ENCODE peak calls at places on chromosome 21, in six cellular contexts. E is hepatic stellate cell, V is GM13976, S is NCI-H146, X is astrocyte of the spinal cord, W is M059J. F is an unnamed sample.

GRCh38 chr21:33980276-33980916 is 64.8 kb upstream of the ATP5PO start:
- DNase-seq in V (no peak), S (no peak), X (no peak), E (no peak), W (peak; percentile 45), F (no peak)

GRCh38 chr21:37551406-37552355 is 185.1 kb downstream of the DYRK1A start:
- DNase-seq in S (peak; percentile 67), X (peak; percentile 66), E (no peak), V (no peak), W (peak; percentile 85), F (no peak)

GRCh38 chr21:46188226-46189212 is 4.3 kb upstream of the SPATC1L start:
- DNase-seq in W (peak; percentile 90), E (peak; percentile 65), X (peak; percentile 51), S (no peak), V (no peak), F (no peak)

GRCh38 chr21:37472581-37472980 is 106.0 kb downstream of the DYRK1A start:
- DNase-seq in V (no peak), W (no peak), S (no peak), X (no peak), E (no peak), F (no peak)

GRCh38 chr21:9738527-9738926 is 782.9 kb upstream of the TPTE start:
- DNase-seq in V (no peak), X (no peak), E (no peak), S (no peak), W (no peak), F (no peak)

GRCh38 chr21:45502600-45502999 is 39.6 kb downstream of the SLC19A1 start:
- DNase-seq in W (no peak), E (no peak), V (no peak), X (no peak), S (no peak), F (no peak)

GRCh38 chr21:34513109-34513675 is 1.2 kb upstream of the KCNE1 start:
- DNase-seq in E (no peak), W (no peak), S (no peak), X (no peak), V (no peak), F (no peak)

GRCh38 chr21:43325968-43326367 is 101.0 kb downstream of the SIK1 start:
- DNase-seq in E (no peak), V (no peak), S (no peak), X (no peak), W (no peak), F (no peak)

GRCh38 chr21:14687277-14687642 is 141.1 kb upstream of the SAMSN1 start:
- DNase-seq in S (no peak), X (peak; percentile 36), V (peak; percentile 21), W (peak; percentile 23), E (no peak), F (no peak)

GRCh38 chr21:44455524-44456206 is 355 bp downstream of the LRRC3 start:
- DNase-seq in E (no peak), V (peak; percentile 74), S (peak; percentile 29), X (peak; percentile 2), W (no peak), F (no peak)